ENCODE peak calls at places on chromosome 10, in seven cellular contexts. N is esophagus squamous epithelium; R is lower lobe of right lung; H is kidney epithelial cell; A is naive thymus-derived CD4-positive, alpha-beta T cell; K is GM12865; I is tibial artery. J is an unnamed sample.

GRCh38 chr10:73998623-73999622 is 1.0 kb downstream of the VCL start:
- DNase-seq in N (no peak), R (peak), H (peak), A (no peak), K (peak), I (peak), J (peak)

GRCh38 chr10:33136781-33137180 is 178.8 kb upstream of the ITGB1 start:
- DNase-seq in N (no peak), R (no peak), H (peak), A (no peak), K (no peak), I (no peak), J (no peak)

GRCh38 chr10:43292745-43293676 is 26.1 kb upstream of the RASGEF1A start:
- DNase-seq in N (no peak), R (peak), H (no peak), A (peak), K (peak), I (no peak), J (no peak)

GRCh38 chr10:59362184-59362966 is at the start of gene FAM13C:
- DNase-seq in N (no peak), R (peak), H (no peak), A (no peak), K (peak), I (peak), J (no peak)

GRCh38 chr10:50517626-50518025 is 106.1 kb downstream of the SGMS1 start:
- DNase-seq in N (no peak), R (no peak), H (no peak), A (no peak), K (no peak), I (no peak), J (no peak)

GRCh38 chr10:46250898-46251856 is 35.6 kb upstream of the ANTXRL start:
- DNase-seq in N (no peak), R (no peak), H (no peak), A (no peak), K (no peak), I (peak), J (no peak)

GRCh38 chr10:75924309-75924920 is 493.0 kb downstream of the LRMDA start:
- DNase-seq in N (no peak), R (no peak), H (no peak), A (no peak), K (no peak), I (no peak), J (no peak)

GRCh38 chr10:123935680-123936079 is 44.1 kb upstream of the CPXM2 start:
- DNase-seq in N (no peak), R (no peak), H (no peak), A (no peak), K (no peak), I (no peak), J (no peak)

GRCh38 chr10:37488792-37489657 is 363.6 kb downstream of the ANKRD30A start:
- DNase-seq in N (no peak), R (no peak), H (no peak), A (no peak), K (peak), I (no peak), J (no peak)

GRCh38 chr10:14405076-14406065 is 74.6 kb upstream of the FRMD4A start:
- DNase-seq in N (no peak), R (no peak), H (no peak), A (no peak), K (no peak), I (no peak), J (peak)

GRCh38 chr10:116073025-116073424 is 200.0 kb downstream of the GFRA1 start:
- DNase-seq in N (no peak), R (no peak), H (no peak), A (no peak), K (no peak), I (no peak), J (no peak)

GRCh38 chr10:35135861-35136260 is 9.2 kb downstream of the CREM start:
- DNase-seq in N (no peak), R (no peak), H (no peak), A (no peak), K (peak), I (no peak), J (no peak)

GRCh38 chr10:59633063-59633462 is 76.6 kb downstream of the SLC16A9 start:
- DNase-seq in N (no peak), R (no peak), H (no peak), A (no peak), K (no peak), I (no peak), J (no peak)

GRCh38 chr10:75395171-75395954 is 6.2 kb downstream of the ZNF503 start:
- DNase-seq in N (no peak), R (peak), H (no peak), A (no peak), K (no peak), I (peak), J (no peak)

GRCh38 chr10:58631715-58632114 is 119.0 kb downstream of the BICC1 start:
- DNase-seq in N (no peak), R (no peak), H (no peak), A (no peak), K (no peak), I (no peak), J (no peak)

GRCh38 chr10:4677296-4678021 is 148.5 kb upstream of the AKR1E2 start:
- DNase-seq in N (no peak), R (no peak), H (no peak), A (no peak), K (no peak), I (no peak), J (peak)

GRCh38 chr10:132503581-132504421 is 33.8 kb upstream of the INPP5A start:
- DNase-seq in N (no peak), R (peak), H (no peak), A (no peak), K (no peak), I (peak), J (no peak)

DNA sequence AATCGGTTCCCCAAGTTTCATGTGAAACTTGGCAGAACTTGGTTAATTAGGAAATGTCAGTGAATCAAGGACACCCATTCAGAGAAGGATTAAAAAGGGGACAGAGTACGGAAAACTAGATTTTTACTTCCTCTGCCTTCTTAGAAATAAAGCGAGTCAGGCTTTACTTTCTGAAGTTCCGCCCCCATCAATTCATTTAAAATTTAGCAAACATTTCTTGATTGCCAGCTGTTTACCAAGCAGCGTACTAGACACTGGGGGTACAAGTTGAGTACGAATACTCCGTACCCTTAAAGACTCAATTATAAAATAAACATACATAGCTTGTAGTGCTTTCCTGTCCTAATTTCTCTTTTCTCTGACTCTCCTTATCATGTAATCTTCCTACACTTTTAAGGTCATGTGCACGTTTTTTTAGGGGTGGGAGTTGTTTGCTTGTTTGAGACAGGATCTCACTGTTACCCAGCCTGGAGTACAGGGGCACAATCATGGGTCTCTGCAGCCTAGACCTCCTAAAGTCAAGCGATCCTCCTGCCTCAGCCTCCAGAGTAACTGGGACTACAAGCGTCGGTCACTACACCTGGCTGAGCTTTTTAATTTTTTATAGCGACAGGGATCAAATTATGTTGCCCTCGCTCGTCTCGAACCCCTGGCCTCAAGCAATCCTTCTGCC is 704 bp upstream of the ABI1 start:
- DNase-seq in N (no peak), R (no peak), H (no peak), A (no peak), K (no peak), I (no peak), J (no peak)
- H3K4me3 ChIP-seq in N (peak), R (peak), H (no peak), A (no peak), K (peak), I (peak), J (peak)

GRCh38 chr10:88883443-88883799 is 3.4 kb downstream of the STAMBPL1 start:
- DNase-seq in N (no peak), R (no peak), H (no peak), A (no peak), K (peak), I (no peak), J (no peak)
- H3K4me3 ChIP-seq in N (no peak), R (no peak), H (no peak), A (no peak), K (peak), I (no peak), J (no peak)

GRCh38 chr10:88946965-88947590 is 5.5 kb downstream of the ACTA2 start:
- DNase-seq in N (no peak), R (no peak), H (no peak), A (no peak), K (no peak), I (no peak), J (no peak)
- H3K4me3 ChIP-seq in N (peak), R (peak), H (no peak), A (no peak), K (no peak), I (peak), J (no peak)

DNA sequence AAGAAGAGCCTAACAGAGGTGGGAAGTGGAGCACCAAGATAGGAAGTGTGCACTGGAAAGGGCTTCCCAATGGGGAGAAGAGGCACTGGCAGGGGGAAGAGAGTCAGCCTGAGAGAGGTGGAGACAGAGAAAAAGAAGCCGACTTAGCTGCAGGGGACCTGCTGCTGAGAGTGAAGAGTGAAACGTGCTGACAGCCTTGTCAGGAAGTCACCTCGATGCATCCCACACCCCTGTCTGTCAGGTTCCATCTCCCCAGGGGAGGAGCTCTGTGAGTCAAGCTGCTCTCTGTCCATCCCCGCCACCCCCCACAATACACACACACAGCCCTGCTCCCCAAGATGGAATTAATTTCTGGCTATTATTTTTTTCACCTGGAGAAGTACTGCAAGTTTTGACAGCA is 14.0 kb downstream of the KAZALD1 start:
- DNase-seq in N (no peak), R (no peak), H (no peak), A (no peak), K (no peak), I (no peak), J (no peak)
- H3K4me3 ChIP-seq in N (no peak), R (no peak), H (no peak), A (no peak), K (no peak), I (no peak), J (no peak)

DNA sequence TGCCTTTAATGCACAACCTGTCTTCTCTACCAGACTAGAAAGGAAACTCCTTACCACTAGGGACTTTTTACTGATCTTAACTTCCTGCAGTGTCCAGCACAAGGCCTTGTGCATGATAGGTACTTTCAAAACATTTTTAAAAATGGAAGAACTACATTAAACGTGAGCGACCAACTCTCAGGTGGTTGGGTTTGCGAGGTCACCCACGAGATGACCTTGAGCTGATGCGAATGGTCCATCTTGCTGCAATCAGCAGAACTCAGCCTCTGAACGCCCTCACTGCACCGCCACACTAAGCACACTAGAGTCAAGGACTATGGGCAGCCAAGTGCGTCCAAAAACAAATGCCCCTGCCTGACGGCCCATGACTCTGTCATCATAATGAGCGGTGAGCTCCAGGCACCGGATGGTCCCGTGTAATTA is 34.9 kb upstream of the PTF1A start:
- DNase-seq in N (no peak), R (no peak), H (no peak), A (no peak), K (peak), I (no peak), J (no peak)
- H3K4me3 ChIP-seq in N (no peak), R (no peak), H (no peak), A (no peak), K (no peak), I (no peak), J (no peak)

DNA sequence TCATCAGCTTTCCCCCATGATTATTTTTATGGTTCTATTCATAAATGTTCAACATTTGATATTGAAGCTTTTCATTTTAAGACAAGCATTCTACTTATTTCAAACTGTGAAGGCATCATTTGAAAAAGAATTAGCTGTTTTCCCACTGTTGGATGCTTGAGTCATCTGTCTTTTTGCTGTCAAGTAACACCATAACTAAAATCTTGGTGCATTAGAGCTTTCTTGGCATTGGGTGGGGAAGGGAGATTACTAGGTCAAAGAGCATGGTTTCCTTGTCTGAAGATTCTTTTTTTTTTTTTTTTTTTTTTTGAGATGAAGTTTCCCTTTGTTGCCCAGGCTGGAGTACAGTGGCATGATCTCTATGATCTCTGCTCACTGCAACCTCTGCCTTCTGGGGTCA is 68.5 kb downstream of the CTBP2 start:
- DNase-seq in N (no peak), R (no peak), H (no peak), A (no peak), K (no peak), I (no peak), J (no peak)
- H3K4me3 ChIP-seq in N (no peak), R (no peak), H (no peak), A (no peak), K (no peak), I (no peak), J (no peak)